ENCODE peak calls at places on chromosomes 6 and 20, in eight cellular contexts. T is lower lobe of right lung, Q is astrocyte of the spinal cord, U is fibroblast of lung, W is HepG2, N is HL-60, A is glutamatergic neuron, B is sigmoid colon. C is an unnamed sample.

GRCh38 chr20:61762886-61763739 is 302.6 kb downstream of the TAF4 start:
- DNase-seq in T (no peak), Q (no peak), U (no peak), W (no peak), N (no peak), A (no peak), B (peak), C (no peak)

GRCh38 chr6:143112084-143112768 is 51.5 kb downstream of the AIG1 start:
- DNase-seq in T (no peak), Q (no peak), U (no peak), W (no peak), N (no peak), A (no peak), B (no peak), C (no peak)

GRCh38 chr6:155517282-155517681 is 61.6 kb upstream of the NOX3 start:
- DNase-seq in T (no peak), Q (no peak), U (no peak), W (no peak), N (no peak), A (no peak), B (no peak), C (no peak)

GRCh38 chr6:113855500-113856010 is 1.6 kb upstream of the MARCKS start:
- DNase-seq in T (peak), Q (peak), U (peak), W (no peak), N (no peak), A (peak), B (peak), C (no peak)

GRCh38 chr6:143549630-143550268 is 38.2 kb upstream of the FUCA2 start:
- DNase-seq in T (no peak), Q (no peak), U (no peak), W (no peak), N (no peak), A (no peak), B (no peak), C (no peak)

GRCh38 chr20:58959652-58960051 is 21.4 kb upstream of the NELFCD start:
- DNase-seq in T (no peak), Q (no peak), U (no peak), W (no peak), N (no peak), A (no peak), B (no peak), C (no peak)

GRCh38 chr6:25788305-25788922 is 33.9 kb downstream of the SLC17A4 start:
- DNase-seq in T (peak), Q (peak), U (peak), W (peak), N (peak), A (peak), B (no peak), C (no peak)

GRCh38 chr6:24356310-24357035 is 1.4 kb downstream of the DCDC2 start:
- DNase-seq in T (no peak), Q (no peak), U (no peak), W (peak), N (no peak), A (no peak), B (no peak), C (no peak)

GRCh38 chr6:169955796-169956493 is 204.5 kb downstream of the ERMARD start:
- DNase-seq in T (no peak), Q (no peak), U (no peak), W (no peak), N (peak), A (no peak), B (peak), C (peak)

GRCh38 chr6:7419065-7419464 is 29.5 kb downstream of the RIOK1 start:
- DNase-seq in T (no peak), Q (no peak), U (no peak), W (peak), N (no peak), A (no peak), B (no peak), C (no peak)

GRCh38 chr20:61560361-61560853 is 308.3 kb downstream of the CDH4 start:
- DNase-seq in T (peak), Q (peak), U (peak), W (no peak), N (no peak), A (no peak), B (no peak), C (no peak)

GRCh38 chr6:41894366-41895299 is 542 bp downstream of the USP49 start:
- DNase-seq in T (no peak), Q (no peak), U (peak), W (no peak), N (no peak), A (peak), B (no peak), C (peak)

GRCh38 chr6:84902354-84902928 is 138.0 kb upstream of the TBX18 start:
- DNase-seq in T (no peak), Q (no peak), U (no peak), W (no peak), N (no peak), A (no peak), B (no peak), C (no peak)

GRCh38 chr6:157376706-157377230 is 4.2 kb upstream of the ZDHHC14 start:
- DNase-seq in T (no peak), Q (peak), U (no peak), W (no peak), N (no peak), A (no peak), B (no peak), C (no peak)

GRCh38 chr6:41560440-41561192 is 14.4 kb downstream of the FOXP4 start:
- DNase-seq in T (peak), Q (peak), U (peak), W (no peak), N (no peak), A (peak), B (peak), C (peak)

GRCh38 chr6:167855825-167856425 is 29.2 kb downstream of the AFDN start:
- DNase-seq in T (no peak), Q (peak), U (peak), W (peak), N (no peak), A (no peak), B (peak), C (no peak)

GRCh38 chr6:166512567-166512966 is 73.9 kb downstream of the RAMACL start:
- DNase-seq in T (no peak), Q (no peak), U (no peak), W (no peak), N (no peak), A (no peak), B (no peak), C (no peak)

GRCh38 chr6:117165921-117166499 is 99.3 kb upstream of the VGLL2 start:
- DNase-seq in T (no peak), Q (no peak), U (no peak), W (no peak), N (no peak), A (no peak), B (no peak), C (no peak)

GRCh38 chr6:52620055-52620905 is 43.4 kb upstream of the TRAM2 start:
- DNase-seq in T (no peak), Q (no peak), U (no peak), W (no peak), N (no peak), A (no peak), B (no peak), C (no peak)

GRCh38 chr20:47929368-47930115 is 144.3 kb upstream of the SULF2 start:
- DNase-seq in T (no peak), Q (peak), U (peak), W (no peak), N (no peak), A (no peak), B (no peak), C (no peak)

GRCh38 chr6:4983322-4983721 is 20.5 kb downstream of the RPP40 start:
- DNase-seq in T (no peak), Q (no peak), U (no peak), W (peak), N (no peak), A (no peak), B (no peak), C (no peak)

GRCh38 chr6:137443901-137444300 is 50.3 kb downstream of the OLIG3 start:
- DNase-seq in T (no peak), Q (no peak), U (no peak), W (no peak), N (no peak), A (no peak), B (no peak), C (no peak)

GRCh38 chr6:36856277-36856676 is 17.0 kb upstream of the CPNE5 start:
- DNase-seq in T (no peak), Q (no peak), U (no peak), W (no peak), N (no peak), A (no peak), B (no peak), C (no peak)

GRCh38 chr6:116467096-116467495 is 5.9 kb downstream of the CALHM6 start:
- DNase-seq in T (no peak), Q (no peak), U (peak), W (no peak), N (no peak), A (no peak), B (no peak), C (no peak)

GRCh38 chr6:32113386-32114352 is 4.5 kb upstream of the TNXB start:
- DNase-seq in T (peak), Q (peak), U (peak), W (peak), N (no peak), A (no peak), B (peak), C (no peak)

GRCh38 chr6:53119349-53119748 is 29.3 kb downstream of the GCM1 start:
- DNase-seq in T (no peak), Q (peak), U (peak), W (peak), N (no peak), A (no peak), B (no peak), C (no peak)

GRCh38 chr20:2398453-2398852 is 17.8 kb downstream of the TGM6 start:
- DNase-seq in T (no peak), Q (no peak), U (no peak), W (no peak), N (peak), A (no peak), B (no peak), C (no peak)

GRCh38 chr6:13614126-13614925 is 809 bp upstream of the NOL7 start:
- DNase-seq in T (peak), Q (no peak), U (peak), W (peak), N (no peak), A (peak), B (peak), C (no peak)

GRCh38 chr20:31869942-31870702 is at the start of the genes DUSP15 and TTLL9:
- DNase-seq in T (peak), Q (no peak), U (no peak), W (no peak), N (no peak), A (peak), B (no peak), C (no peak)

GRCh38 chr6:33812669-33813068 is 8.9 kb upstream of the MLN start:
- DNase-seq in T (peak), Q (peak), U (peak), W (peak), N (no peak), A (peak), B (no peak), C (no peak)

GRCh38 chr20:34334654-34335407 is 28.2 kb upstream of the ITCH start:
- DNase-seq in T (no peak), Q (no peak), U (no peak), W (peak), N (no peak), A (no peak), B (peak), C (no peak)

GRCh38 chr20:24983896-24984295 is 8.7 kb downstream of the APMAP start:
- DNase-seq in T (no peak), Q (no peak), U (no peak), W (no peak), N (no peak), A (no peak), B (peak), C (no peak)

GRCh38 chr6:160818934-160819333 is 116.9 kb downstream of the PLG start:
- DNase-seq in T (no peak), Q (no peak), U (no peak), W (no peak), N (no peak), A (no peak), B (no peak), C (no peak)

GRCh38 chr6:26411751-26412150 is 9.7 kb downstream of the BTN3A1 start:
- DNase-seq in T (no peak), Q (no peak), U (no peak), W (no peak), N (no peak), A (no peak), B (no peak), C (no peak)

GRCh38 chr6:63573899-63574553 is 1.7 kb downstream of the LOC128125822 start:
- DNase-seq in T (no peak), Q (peak), U (peak), W (peak), N (no peak), A (peak), B (no peak), C (no peak)

GRCh38 chr20:12835999-12836398 is 172.8 kb upstream of the SPTLC3 start:
- DNase-seq in T (no peak), Q (no peak), U (no peak), W (no peak), N (no peak), A (no peak), B (no peak), C (no peak)

GRCh38 chr6:39218868-39219567 is 10.3 kb downstream of the KCNK5 start:
- DNase-seq in T (no peak), Q (no peak), U (no peak), W (no peak), N (no peak), A (no peak), B (no peak), C (no peak)

DNA sequence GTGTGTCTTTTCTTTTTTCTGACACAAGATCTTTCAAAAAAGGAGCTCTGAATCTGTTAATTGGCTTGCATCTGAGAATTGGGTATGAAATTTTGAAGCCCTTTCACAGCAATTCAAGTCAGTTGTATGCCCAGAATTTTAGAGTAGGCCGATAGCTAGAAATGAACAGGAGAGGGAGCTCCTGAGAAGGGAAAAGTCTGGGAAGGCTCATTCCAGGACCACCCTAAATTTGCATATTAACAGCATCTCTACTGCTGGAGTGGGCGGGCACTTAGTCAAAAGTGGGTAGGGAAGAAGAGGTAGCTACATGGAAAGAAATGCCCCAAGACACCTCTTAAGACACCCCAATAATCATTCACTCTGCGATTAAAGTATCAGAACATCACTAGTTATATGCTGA is 928.3 kb downstream of the TBC1D32 start:
- DNase-seq in T (no peak), Q (no peak), U (no peak), W (no peak), N (no peak), A (no peak), B (no peak), C (no peak)
- TF ChIP-seq CTCF in T (no peak), Q (peak), U (no peak), W (peak), N (no peak), A (no peak), B (no peak), C (no peak)

DNA sequence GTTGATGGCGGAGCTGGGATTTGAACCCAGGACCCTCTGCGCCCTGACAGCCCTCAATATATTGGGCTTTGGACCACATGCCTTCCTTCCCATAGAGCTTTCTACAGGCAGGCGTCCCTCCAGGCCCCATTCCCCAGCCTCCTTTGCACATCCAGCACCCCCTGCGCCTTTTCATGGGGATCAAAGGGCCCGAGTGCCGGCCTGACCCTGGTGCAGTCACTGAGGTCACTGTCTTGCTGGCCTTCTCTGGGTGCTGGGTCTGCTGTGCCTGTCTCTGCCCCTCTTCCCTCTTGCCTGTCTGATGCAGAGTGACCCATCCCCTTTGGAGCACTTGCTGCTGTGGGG is 1.7 kb downstream of the OPRL1 start:
- DNase-seq in T (no peak), Q (no peak), U (no peak), W (no peak), N (no peak), A (no peak), B (no peak), C (no peak)
- TF ChIP-seq CTCF in T (no peak), Q (no peak), U (no peak), W (no peak), N (no peak), A (no peak), B (no peak), C (no peak)

DNA sequence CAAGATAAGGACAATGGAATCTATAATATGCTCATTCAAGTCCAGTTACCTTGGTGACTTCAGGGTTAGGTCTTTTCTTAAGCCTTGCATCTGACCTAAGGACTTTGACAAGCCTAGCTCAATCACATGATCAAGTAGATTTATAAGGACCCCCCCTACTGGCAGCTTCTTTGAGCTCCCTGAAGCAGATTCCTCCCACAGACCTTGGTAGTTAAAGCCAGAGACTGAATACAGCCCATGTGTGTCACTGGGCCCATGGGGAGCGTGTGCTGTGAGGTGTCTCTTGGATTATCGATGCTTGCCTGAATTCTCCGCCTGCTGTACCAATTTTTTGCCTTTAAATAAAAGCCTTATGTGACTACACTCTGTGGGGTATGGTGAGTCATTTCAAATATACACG is 372.7 kb upstream of the RGS17 start:
- DNase-seq in T (no peak), Q (no peak), U (no peak), W (peak), N (no peak), A (no peak), B (no peak), C (no peak)
- TF ChIP-seq CTCF in T (no peak), Q (peak), U (no peak), W (no peak), N (no peak), A (no peak), B (no peak), C (no peak)

GRCh38 chr20:49868538-49868937 is 46.8 kb downstream of the SPATA2 start:
- DNase-seq in T (no peak), Q (no peak), U (no peak), W (no peak), N (no peak), A (no peak), B (no peak), C (no peak)

GRCh38 chr20:49872056-49872455 is 43.3 kb downstream of the SPATA2 start:
- DNase-seq in T (no peak), Q (no peak), U (no peak), W (no peak), N (no peak), A (no peak), B (no peak), C (no peak)

GRCh38 chr20:49871391-49871948 is 43.9 kb downstream of the SPATA2 start:
- DNase-seq in T (no peak), Q (no peak), U (no peak), W (no peak), N (no peak), A (no peak), B (no peak), C (no peak)

GRCh38 chr20:49868964-49869363 is 46.4 kb downstream of the SPATA2 start:
- DNase-seq in T (no peak), Q (no peak), U (no peak), W (no peak), N (no peak), A (no peak), B (no peak), C (no peak)

DNA sequence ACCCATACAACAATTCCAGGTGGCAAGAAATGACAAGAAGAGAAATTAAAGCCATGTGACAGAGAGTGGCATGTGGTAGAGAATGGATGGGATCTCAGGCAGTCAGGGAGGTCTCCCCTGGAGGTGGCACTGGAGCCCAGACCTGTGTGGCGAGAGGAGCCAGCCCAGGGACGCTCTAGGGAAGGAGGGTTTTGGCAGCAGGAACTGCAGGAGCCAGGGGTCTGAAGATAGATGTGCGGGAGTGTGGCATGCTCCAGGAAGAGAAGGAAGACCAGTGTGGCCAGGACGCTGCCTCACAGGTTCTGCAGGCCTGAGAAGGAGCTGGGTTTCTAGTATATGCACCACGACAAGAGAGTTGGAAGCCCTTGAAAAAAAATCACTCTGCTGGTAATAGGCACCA is 45.1 kb downstream of the SPATA2 start:
- DNase-seq in T (no peak), Q (no peak), U (no peak), W (no peak), N (no peak), A (no peak), B (no peak), C (no peak)
- TF ChIP-seq CTCF in T (no peak), Q (no peak), U (no peak), W (no peak), N (no peak), A (no peak), B (no peak), C (no peak)

GRCh38 chr20:18019068-18019467 is 38.6 kb downstream of the OVOL2 start:
- DNase-seq in T (no peak), Q (no peak), U (no peak), W (peak), N (peak), A (no peak), B (no peak), C (no peak)
- TF ChIP-seq CTCF in T (peak), Q (peak), U (peak), W (peak), N (peak), A (peak), B (no peak), C (peak)

C was measured in CD14-positive monocyte.